ENCODE peak calls at places on chromosomes 16 and 17, in six cellular contexts. One of them, this sample, is unnamed.

GRCh38 chr16:47571711-47572110 is 110.6 kb downstream of the PHKB start:
- DNase-seq in SK-N-SH: no peak
- DNase-seq in GM23338: no peak
- DNase-seq in transverse colon: no peak
- DNase-seq in spleen: no peak
- DNase-seq in sigmoid colon: no peak
- DNase-seq in this sample: no peak

GRCh38 chr17:58913552-58913951 is 157.9 kb downstream of the PPM1E start:
- DNase-seq in GM23338: no peak
- DNase-seq in sigmoid colon: no peak
- DNase-seq in spleen: no peak
- DNase-seq in transverse colon: no peak
- DNase-seq in SK-N-SH: no peak
- DNase-seq in this sample: no peak

GRCh38 chr17:65545708-65546523 is 15.5 kb downstream of the AXIN2 start:
- DNase-seq in GM23338: no peak
- DNase-seq in transverse colon: no peak
- DNase-seq in SK-N-SH: no peak
- DNase-seq in spleen: peak
- DNase-seq in sigmoid colon: peak
- DNase-seq in this sample: no peak

GRCh38 chr16:10895053-10895946 is 18.3 kb downstream of the CIITA start:
- DNase-seq in SK-N-SH: no peak
- DNase-seq in sigmoid colon: no peak
- DNase-seq in spleen: peak
- DNase-seq in transverse colon: peak
- DNase-seq in GM23338: peak
- DNase-seq in this sample: peak

GRCh38 chr16:11806721-11807120 is 9.7 kb upstream of the ZC3H7A start:
- DNase-seq in transverse colon: no peak
- DNase-seq in spleen: no peak
- DNase-seq in GM23338: no peak
- DNase-seq in sigmoid colon: no peak
- DNase-seq in SK-N-SH: no peak
- DNase-seq in this sample: no peak

GRCh38 chr16:30053376-30054015 is 12.1 kb upstream of the ALDOA start:
- DNase-seq in sigmoid colon: no peak
- DNase-seq in spleen: no peak
- DNase-seq in GM23338: no peak
- DNase-seq in SK-N-SH: no peak
- DNase-seq in transverse colon: no peak
- DNase-seq in this sample: peak

GRCh38 chr17:47802341-47803022 is 19.1 kb downstream of the OSBPL7 start:
- DNase-seq in transverse colon: peak
- DNase-seq in spleen: no peak
- DNase-seq in sigmoid colon: no peak
- DNase-seq in GM23338: peak
- DNase-seq in SK-N-SH: peak
- DNase-seq in this sample: peak

GRCh38 chr16:55035956-55036355 is 105.3 kb downstream of the IRX5 start:
- DNase-seq in sigmoid colon: no peak
- DNase-seq in transverse colon: no peak
- DNase-seq in GM23338: no peak
- DNase-seq in spleen: no peak
- DNase-seq in SK-N-SH: no peak
- DNase-seq in this sample: no peak

GRCh38 chr17:48236681-48237134 is 129.1 kb downstream of the SNX11 start:
- DNase-seq in GM23338: no peak
- DNase-seq in transverse colon: no peak
- DNase-seq in spleen: no peak
- DNase-seq in SK-N-SH: no peak
- DNase-seq in sigmoid colon: no peak
- DNase-seq in this sample: peak

GRCh38 chr17:49753959-49754391 is 10.0 kb downstream of the FAM117A start:
- DNase-seq in SK-N-SH: peak
- DNase-seq in spleen: no peak
- DNase-seq in transverse colon: no peak
- DNase-seq in sigmoid colon: no peak
- DNase-seq in GM23338: no peak
- DNase-seq in this sample: no peak

GRCh38 chr17:80030730-80031410 is 4.8 kb downstream of the TBC1D16 start:
- DNase-seq in spleen: peak
- DNase-seq in transverse colon: peak
- DNase-seq in sigmoid colon: no peak
- DNase-seq in GM23338: no peak
- DNase-seq in SK-N-SH: no peak
- DNase-seq in this sample: no peak

GRCh38 chr16:88618182-88618955 is 20.0 kb upstream of the IL17C start:
- DNase-seq in spleen: no peak
- DNase-seq in transverse colon: no peak
- DNase-seq in GM23338: no peak
- DNase-seq in SK-N-SH: no peak
- DNase-seq in sigmoid colon: no peak
- DNase-seq in this sample: no peak

GRCh38 chr16:27400751-27401620 is 988 bp upstream of the IL21R start:
- DNase-seq in SK-N-SH: no peak
- DNase-seq in GM23338: no peak
- DNase-seq in transverse colon: no peak
- DNase-seq in spleen: no peak
- DNase-seq in sigmoid colon: no peak
- DNase-seq in this sample: no peak

GRCh38 chr17:52035336-52035915 is 123.1 kb downstream of the CA10 start:
- DNase-seq in transverse colon: no peak
- DNase-seq in SK-N-SH: no peak
- DNase-seq in GM23338: no peak
- DNase-seq in spleen: peak
- DNase-seq in sigmoid colon: no peak
- DNase-seq in this sample: no peak

GRCh38 chr16:76577003-76577402 is 299.8 kb downstream of the CNTNAP4 start:
- DNase-seq in SK-N-SH: no peak
- DNase-seq in GM23338: no peak
- DNase-seq in transverse colon: no peak
- DNase-seq in spleen: no peak
- DNase-seq in sigmoid colon: no peak
- DNase-seq in this sample: no peak

GRCh38 chr17:63446218-63446980 is at the start of gene CYB561:
- DNase-seq in SK-N-SH: peak
- DNase-seq in sigmoid colon: peak
- DNase-seq in spleen: peak
- DNase-seq in transverse colon: peak
- DNase-seq in GM23338: peak
- DNase-seq in this sample: peak

GRCh38 chr17:21551081-21551881 is 141.0 kb upstream of the KCNJ18 start:
- DNase-seq in GM23338: peak
- DNase-seq in SK-N-SH: peak
- DNase-seq in sigmoid colon: peak
- DNase-seq in spleen: peak
- DNase-seq in transverse colon: peak
- DNase-seq in this sample: peak

GRCh38 chr17:61770752-61771533 is 92.4 kb downstream of the BRIP1 start:
- DNase-seq in GM23338: no peak
- DNase-seq in SK-N-SH: no peak
- DNase-seq in sigmoid colon: no peak
- DNase-seq in spleen: no peak
- DNase-seq in transverse colon: no peak
- DNase-seq in this sample: no peak

GRCh38 chr17:56451629-56452028 is 141.9 kb upstream of the NOG start:
- DNase-seq in spleen: no peak
- DNase-seq in transverse colon: no peak
- DNase-seq in sigmoid colon: no peak
- DNase-seq in GM23338: no peak
- DNase-seq in SK-N-SH: no peak
- DNase-seq in this sample: no peak

GRCh38 chr17:7021993-7022778 is 664 bp upstream of the BCL6B start:
- DNase-seq in GM23338: peak
- DNase-seq in SK-N-SH: peak
- DNase-seq in transverse colon: peak
- DNase-seq in spleen: peak
- DNase-seq in sigmoid colon: peak
- DNase-seq in this sample: peak

GRCh38 chr16:71629617-71630016 is 3.6 kb downstream of the MARVELD3 start:
- DNase-seq in SK-N-SH: no peak
- DNase-seq in spleen: peak
- DNase-seq in sigmoid colon: no peak
- DNase-seq in GM23338: no peak
- DNase-seq in transverse colon: no peak
- DNase-seq in this sample: no peak

GRCh38 chr17:20234266-20234665 is 225.1 kb downstream of the SPECC1 start:
- DNase-seq in GM23338: no peak
- DNase-seq in spleen: no peak
- DNase-seq in transverse colon: no peak
- DNase-seq in SK-N-SH: no peak
- DNase-seq in sigmoid colon: no peak
- DNase-seq in this sample: no peak

GRCh38 chr16:11004957-11005610 is 60.7 kb downstream of the CLEC16A start:
- DNase-seq in sigmoid colon: no peak
- DNase-seq in spleen: no peak
- DNase-seq in GM23338: no peak
- DNase-seq in SK-N-SH: no peak
- DNase-seq in transverse colon: no peak
- DNase-seq in this sample: no peak

GRCh38 chr17:19347323-19348080 is 15.0 kb downstream of the B9D1 start:
- DNase-seq in sigmoid colon: peak
- DNase-seq in GM23338: no peak
- DNase-seq in transverse colon: no peak
- DNase-seq in SK-N-SH: no peak
- DNase-seq in spleen: peak
- DNase-seq in this sample: no peak

GRCh38 chr16:88415381-88416323 is 32.9 kb downstream of the ZNF469 start:
- DNase-seq in sigmoid colon: no peak
- DNase-seq in SK-N-SH: no peak
- DNase-seq in spleen: no peak
- DNase-seq in GM23338: no peak
- DNase-seq in transverse colon: no peak
- DNase-seq in this sample: no peak

GRCh38 chr17:47862621-47863440 is 11.9 kb upstream of the SP6 start:
- DNase-seq in sigmoid colon: no peak
- DNase-seq in GM23338: no peak
- DNase-seq in SK-N-SH: no peak
- DNase-seq in spleen: no peak
- DNase-seq in transverse colon: no peak
- DNase-seq in this sample: no peak

GRCh38 chr17:50634123-50634914 is at the start of gene ABCC3:
- DNase-seq in spleen: no peak
- DNase-seq in SK-N-SH: peak
- DNase-seq in GM23338: no peak
- DNase-seq in sigmoid colon: no peak
- DNase-seq in transverse colon: peak
- DNase-seq in this sample: no peak

GRCh38 chr17:73553311-73553710 is 90.9 kb downstream of the SDK2 start:
- DNase-seq in spleen: no peak
- DNase-seq in sigmoid colon: no peak
- DNase-seq in GM23338: no peak
- DNase-seq in transverse colon: no peak
- DNase-seq in SK-N-SH: no peak
- DNase-seq in this sample: no peak

GRCh38 chr16:71353736-71354135 is 4.8 kb upstream of the CALB2 start:
- DNase-seq in sigmoid colon: no peak
- DNase-seq in transverse colon: no peak
- DNase-seq in GM23338: peak
- DNase-seq in SK-N-SH: no peak
- DNase-seq in spleen: no peak
- DNase-seq in this sample: no peak

GRCh38 chr17:82367724-82368524 is 3.6 kb upstream of the UTS2R start:
- DNase-seq in transverse colon: no peak
- DNase-seq in spleen: no peak
- DNase-seq in sigmoid colon: no peak
- DNase-seq in SK-N-SH: peak
- DNase-seq in GM23338: peak
- DNase-seq in this sample: no peak
- TF ChIP-seq POLR2AphosphoS5 in transverse colon: no peak
- TF ChIP-seq POLR2AphosphoS5 in spleen: no peak
- TF ChIP-seq POLR2AphosphoS5 in sigmoid colon: no peak
- TF ChIP-seq POLR2AphosphoS5 in SK-N-SH: no peak
- TF ChIP-seq POLR2AphosphoS5 in GM23338: no peak
- TF ChIP-seq POLR2AphosphoS5 in this sample: no peak

GRCh38 chr16:4297480-4297879 is 18.4 kb upstream of the GLIS2 start:
- DNase-seq in transverse colon: no peak
- DNase-seq in GM23338: no peak
- DNase-seq in sigmoid colon: no peak
- DNase-seq in spleen: no peak
- DNase-seq in SK-N-SH: no peak
- DNase-seq in this sample: no peak

GRCh38 chr16:4298761-4299522 is 16.9 kb upstream of the GLIS2 start:
- DNase-seq in SK-N-SH: peak
- DNase-seq in GM23338: peak
- DNase-seq in spleen: no peak
- DNase-seq in sigmoid colon: peak
- DNase-seq in transverse colon: peak
- DNase-seq in this sample: peak

GRCh38 chr16:4301177-4301576 is 14.7 kb upstream of the GLIS2 start:
- DNase-seq in spleen: no peak
- DNase-seq in GM23338: no peak
- DNase-seq in sigmoid colon: no peak
- DNase-seq in SK-N-SH: no peak
- DNase-seq in transverse colon: no peak
- DNase-seq in this sample: no peak

GRCh38 chr16:4303973-4304372 is 11.9 kb upstream of the GLIS2 start:
- DNase-seq in spleen: no peak
- DNase-seq in SK-N-SH: peak
- DNase-seq in sigmoid colon: no peak
- DNase-seq in GM23338: peak
- DNase-seq in transverse colon: no peak
- DNase-seq in this sample: no peak

DNA sequence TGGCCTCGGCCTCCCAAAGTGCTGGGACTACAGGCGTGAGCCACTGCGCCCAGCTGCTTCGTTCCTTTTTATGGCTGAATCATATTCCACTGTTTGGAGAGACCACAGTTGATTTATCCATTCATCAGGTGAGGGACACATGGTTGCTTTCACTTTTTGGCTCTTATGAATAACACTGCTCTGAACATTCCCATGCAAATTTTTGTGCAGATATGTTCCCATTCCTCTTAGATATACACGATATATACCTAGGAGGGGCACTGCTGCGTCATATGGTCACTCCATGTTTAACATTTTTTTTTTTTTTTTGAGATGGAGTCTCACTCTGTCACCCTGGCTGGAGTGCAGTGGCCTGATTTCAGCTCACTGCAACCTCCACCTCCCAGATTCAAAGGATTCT is 13.9 kb upstream of the GLIS2 start:
- DNase-seq in GM23338: no peak
- DNase-seq in transverse colon: no peak
- DNase-seq in sigmoid colon: no peak
- DNase-seq in SK-N-SH: no peak
- DNase-seq in spleen: no peak
- DNase-seq in this sample: no peak
- TF ChIP-seq POLR2AphosphoS5 in GM23338: no peak
- TF ChIP-seq POLR2AphosphoS5 in transverse colon: no peak
- TF ChIP-seq POLR2AphosphoS5 in sigmoid colon: no peak
- TF ChIP-seq POLR2AphosphoS5 in SK-N-SH: no peak
- TF ChIP-seq POLR2AphosphoS5 in spleen: no peak
- TF ChIP-seq POLR2AphosphoS5 in this sample: no peak

GRCh38 chr16:31453255-31454204 is 5.8 kb upstream of the ARMC5 start:
- DNase-seq in sigmoid colon: peak
- DNase-seq in transverse colon: peak
- DNase-seq in SK-N-SH: no peak
- DNase-seq in GM23338: peak
- DNase-seq in spleen: peak
- DNase-seq in this sample: no peak
- TF ChIP-seq POLR2AphosphoS5 in sigmoid colon: no peak
- TF ChIP-seq POLR2AphosphoS5 in transverse colon: no peak
- TF ChIP-seq POLR2AphosphoS5 in SK-N-SH: no peak
- TF ChIP-seq POLR2AphosphoS5 in GM23338: no peak
- TF ChIP-seq POLR2AphosphoS5 in spleen: peak
- TF ChIP-seq POLR2AphosphoS5 in this sample: no peak

GRCh38 chr16:80298676-80299075 is 242.1 kb upstream of the DYNLRB2 start:
- DNase-seq in spleen: no peak
- DNase-seq in sigmoid colon: no peak
- DNase-seq in transverse colon: no peak
- DNase-seq in GM23338: no peak
- DNase-seq in SK-N-SH: no peak
- DNase-seq in this sample: no peak
- TF ChIP-seq POLR2AphosphoS5 in spleen: no peak
- TF ChIP-seq POLR2AphosphoS5 in sigmoid colon: no peak
- TF ChIP-seq POLR2AphosphoS5 in transverse colon: no peak
- TF ChIP-seq POLR2AphosphoS5 in GM23338: no peak
- TF ChIP-seq POLR2AphosphoS5 in SK-N-SH: no peak
- TF ChIP-seq POLR2AphosphoS5 in this sample: no peak